ENCODE peak calls at places on chromosomes 3 and 15, in nine cellular contexts. D is H1, L is uterus, E is transverse colon, S is adrenal gland, Z is A549, N is ovary, Q is vagina, V is suprapubic skin. X is an unnamed sample.

GRCh38 chr3:47193871-47194859 is 30.3 kb upstream of the SETD2 start:
- DNase-seq in L (no peak), V (no peak), D (no peak), E (no peak), Z (no peak), N (no peak), S (no peak), Q (no peak), X (no peak)

GRCh38 chr3:119585867-119586570 is 6.7 kb downstream of the ADPRH start:
- DNase-seq in Q (no peak), L (no peak), S (no peak), V (no peak), E (no peak), D (no peak), N (no peak), Z (no peak), X (no peak)

GRCh38 chr15:59116141-59116540 is 11.2 kb downstream of the CCNB2 start:
- DNase-seq in Z (no peak), S (no peak), V (no peak), E (no peak), D (no peak), Q (no peak), N (no peak), L (no peak), X (no peak)

GRCh38 chr3:89171681-89172080 is 64.3 kb downstream of the EPHA3 start:
- DNase-seq in L (no peak), Q (no peak), E (no peak), N (no peak), S (no peak), D (no peak), V (no peak), Z (no peak), X (no peak)

GRCh38 chr3:45043715-45044299 is 17.7 kb downstream of the CLEC3B start:
- DNase-seq in N (no peak), Z (peak; percentile 31), S (no peak), D (no peak), V (no peak), E (no peak), Q (no peak), L (peak; percentile 35), X (no peak)

GRCh38 chr3:71051893-71052687 is 531.4 kb downstream of the FOXP1 start:
- DNase-seq in N (no peak), E (no peak), V (no peak), D (no peak), L (no peak), S (no peak), Z (no peak), Q (no peak), X (no peak)

GRCh38 chr3:107432013-107432515 is 54.8 kb downstream of the CCDC54 start:
- DNase-seq in E (peak; percentile 13), Z (peak; percentile 8), L (peak; percentile 30), N (peak; percentile 41), Q (no peak), S (peak; percentile 38), D (no peak), V (no peak), X (no peak)

GRCh38 chr3:160956785-160957184 is 148.4 kb downstream of the B3GALNT1 start:
- DNase-seq in E (no peak), V (no peak), Z (no peak), N (no peak), D (no peak), L (no peak), S (no peak), Q (no peak), X (no peak)

GRCh38 chr3:177611781-177612389 is 414.6 kb upstream of the TBL1XR1 start:
- DNase-seq in Q (no peak), L (no peak), V (no peak), Z (no peak), N (no peak), D (no peak), E (no peak), S (no peak), X (no peak)

GRCh38 chr3:126130981-126131750 is 47.2 kb upstream of the SLC41A3 start:
- DNase-seq in E (peak; percentile 5), Q (peak; percentile 81), D (no peak), V (peak; percentile 41), L (peak; percentile 11), Z (no peak), S (peak; percentile 13), N (no peak), X (no peak)

GRCh38 chr3:11050666-11051323 is 58.2 kb downstream of the SLC6A1 start:
- DNase-seq in N (no peak), L (no peak), D (no peak), Q (no peak), V (no peak), E (no peak), S (no peak), Z (no peak), X (no peak)

GRCh38 chr3:53162672-53163458 is 1.9 kb downstream of the PRKCD start:
- DNase-seq in E (peak; percentile 70), S (no peak), Z (no peak), V (no peak), N (no peak), L (no peak), D (no peak), Q (no peak), X (no peak)

GRCh38 chr15:73483053-73483452 is 40.1 kb downstream of the REC114 start:
- DNase-seq in Z (no peak), N (no peak), S (no peak), V (no peak), E (no peak), Q (no peak), D (no peak), L (no peak), X (no peak)

GRCh38 chr3:52232279-52233107 is 6.5 kb downstream of the TWF2 start:
- DNase-seq in V (no peak), N (peak; percentile 25), D (no peak), E (no peak), S (no peak), L (no peak), Q (no peak), Z (no peak), X (no peak)

GRCh38 chr15:82129769-82130168 is 84.0 kb upstream of the MEX3B start:
- DNase-seq in E (no peak), Z (peak; percentile 43), V (no peak), L (no peak), Q (no peak), N (no peak), D (no peak), S (no peak), X (no peak)

GRCh38 chr15:78075490-78076230 is 1.9 kb downstream of the TBC1D2B start:
- DNase-seq in L (peak; percentile 59), S (peak; percentile 82), E (peak; percentile 70), Z (peak; percentile 38), V (peak; percentile 57), N (peak; percentile 64), D (peak; percentile 23), Q (no peak), X (peak; percentile 36)
- TF ChIP-seq POLR2A in L (peak; percentile 20), S (peak; percentile 73), E (peak; percentile 51), Z (no peak), V (no peak), N (no peak), D (peak; percentile 38), Q (no peak), X (no peak)

GRCh38 chr3:32410367-32411246 is 19.0 kb downstream of the CMTM7 start:
- DNase-seq in N (no peak), V (no peak), Q (no peak), S (no peak), Z (no peak), E (no peak), L (no peak), D (no peak), X (no peak)

GRCh38 chr3:32411442-32411841 is 19.8 kb downstream of the CMTM7 start:
- DNase-seq in E (no peak), V (no peak), N (no peak), Q (no peak), L (no peak), Z (no peak), S (no peak), D (no peak), X (no peak)

GRCh38 chr3:32412887-32413286 is 21.2 kb downstream of the CMTM7 start:
- DNase-seq in N (no peak), V (no peak), S (no peak), D (no peak), E (no peak), Q (no peak), Z (no peak), L (no peak), X (no peak)

GRCh38 chr3:32413845-32414526 is 22.3 kb downstream of the CMTM7 start:
- DNase-seq in S (no peak), Q (no peak), D (no peak), V (no peak), L (no peak), E (no peak), N (no peak), Z (no peak), X (no peak)

GRCh38 chr3:32414527-32415202 is 23.0 kb downstream of the CMTM7 start:
- DNase-seq in Q (no peak), V (no peak), N (no peak), L (peak; percentile 29), Z (no peak), E (peak; percentile 46), D (no peak), S (peak; percentile 37), X (no peak)
- TF ChIP-seq POLR2A in Q (no peak), V (no peak), N (no peak), L (no peak), Z (no peak), E (no peak), D (no peak), S (no peak), X (no peak)

GRCh38 chr15:67072951-67073350 is 7.5 kb downstream of the SMAD3 start:
- DNase-seq in Z (no peak), V (no peak), E (no peak), L (no peak), Q (no peak), S (no peak), N (no peak), D (no peak), X (no peak)
- TF ChIP-seq POLR2A in Z (no peak), V (no peak), E (no peak), L (no peak), Q (no peak), S (no peak), N (no peak), D (no peak), X (no peak)

DNA sequence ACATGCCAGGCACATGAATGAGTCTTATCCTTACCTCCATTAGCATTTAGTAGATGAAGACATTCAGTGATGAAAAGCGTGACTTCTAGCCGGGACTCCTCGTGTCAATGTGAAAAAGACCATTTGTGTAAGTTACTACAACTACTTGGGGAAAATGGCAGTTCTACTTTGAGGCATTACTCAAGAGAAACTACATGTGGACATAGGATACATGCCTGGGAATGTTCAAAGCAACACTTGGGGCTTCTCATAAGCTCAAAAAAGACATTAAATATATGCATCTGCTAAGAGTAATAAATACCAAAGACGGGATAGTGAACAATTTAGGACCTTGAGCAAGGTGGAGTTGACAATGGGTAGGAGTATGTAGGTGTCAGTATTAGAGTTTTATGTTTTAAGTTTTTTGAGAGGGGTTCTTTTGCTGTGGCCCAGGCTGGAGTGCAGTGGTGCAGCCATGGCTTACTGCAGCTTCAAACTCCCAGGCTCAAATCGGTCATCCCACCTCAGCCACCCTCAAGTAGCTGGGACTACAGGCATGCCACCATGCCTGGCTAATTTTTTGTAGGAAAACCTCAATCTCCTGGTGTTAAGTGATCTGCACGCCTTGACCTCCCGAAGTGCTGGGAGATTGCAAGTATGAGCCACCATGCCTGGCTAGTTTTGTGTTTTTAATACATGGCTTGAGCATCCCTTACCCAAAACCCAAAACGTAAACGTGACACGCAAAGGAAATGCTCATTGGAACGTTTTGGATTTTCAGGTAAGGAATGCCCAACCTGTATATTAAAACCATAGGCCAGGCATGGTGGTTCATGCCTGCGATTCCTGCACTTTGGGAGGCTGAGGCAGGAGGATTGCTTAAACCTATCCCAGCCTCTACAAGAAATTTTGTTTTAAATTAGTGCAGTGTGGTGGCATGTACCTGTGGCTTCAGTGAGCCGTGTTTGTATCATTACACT is 3.9 kb downstream of the RPLP1 start:
- DNase-seq in Z (no peak), L (no peak), E (no peak), S (no peak), N (no peak), Q (no peak), V (peak; percentile 36), D (no peak), X (no peak)
- TF ChIP-seq POLR2A in Z (no peak), L (no peak), E (no peak), S (no peak), N (no peak), Q (no peak), V (no peak), D (peak; percentile 64), X (no peak)